ENCODE peak calls at places on chromosome 9, in seven cellular contexts. L is neural progenitor cell, I is PC-3, X is GM23248, O is HepG2, R is OCI-LY7, N is astrocyte. E is an unnamed sample.
A peak's percentile ranks its signal among the peaks of the same experiment; 100 is the strongest.

GRCh38 chr9:106697390-106697789 is 165.6 kb upstream of the ZNF462 start:
- DNase-seq in N (no peak), O (no peak), X (peak; percentile 7), I (no peak), L (no peak), R (no peak), E (no peak)

GRCh38 chr9:93304574-93305496 is 120.9 kb downstream of the WNK2 start:
- DNase-seq in X (peak; percentile 72), L (peak; percentile 81), N (peak; percentile 13), O (peak; percentile 72), R (peak; percentile 67), I (peak; percentile 50), E (peak; percentile 40)

GRCh38 chr9:32350682-32351081 is 33.8 kb upstream of the ACO1 start:
- DNase-seq in I (peak; percentile 62), O (peak; percentile 20), X (peak; percentile 22), N (peak; percentile 8), R (peak; percentile 18), L (no peak), E (peak; percentile 17)

GRCh38 chr9:33132249-33132772 is 34.8 kb downstream of the B4GALT1 start:
- DNase-seq in I (peak; percentile 68), X (peak; percentile 94), L (no peak), O (no peak), N (peak; percentile 85), R (no peak), E (peak; percentile 90)

GRCh38 chr9:84322830-84323229 is 17.7 kb downstream of the SLC28A3 start:
- DNase-seq in L (no peak), O (no peak), R (no peak), X (peak; percentile 47), I (peak; percentile 77), N (peak; percentile 20), E (peak; percentile 53)

GRCh38 chr9:93154293-93154903 is 20.3 kb upstream of the NINJ1 start:
- DNase-seq in N (no peak), L (peak; percentile 84), R (peak; percentile 71), O (peak; percentile 58), I (peak; percentile 57), X (peak; percentile 37), E (no peak)

GRCh38 chr9:2120926-2121689 is 106.0 kb downstream of the SMARCA2 start:
- DNase-seq in R (no peak), X (peak; percentile 56), I (peak; percentile 35), O (no peak), L (no peak), N (peak; percentile 41), E (peak; percentile 61)

GRCh38 chr9:447230-448025 is 232.8 kb downstream of the DOCK8 start:
- DNase-seq in X (peak; percentile 48), L (no peak), R (peak; percentile 4), N (peak; percentile 94), O (no peak), I (peak; percentile 90), E (peak; percentile 95)

GRCh38 chr9:126707083-126707482 is 93.4 kb downstream of the LMX1B start:
- DNase-seq in N (no peak), L (no peak), O (no peak), X (no peak), I (no peak), R (no peak), E (no peak)

GRCh38 chr9:130029591-130029990 is 13.4 kb downstream of the FNBP1 start:
- DNase-seq in N (no peak), X (no peak), L (no peak), O (no peak), I (no peak), R (no peak), E (no peak)

GRCh38 chr9:76394896-76395244 is 644 bp upstream of the RFK start:
- DNase-seq in L (peak; percentile 66), O (peak; percentile 93), N (no peak), I (peak; percentile 30), X (no peak), R (peak; percentile 72), E (no peak)

GRCh38 chr9:14868772-14869583 is 41.2 kb downstream of the FREM1 start:
- DNase-seq in O (peak; percentile 97), X (no peak), N (no peak), I (no peak), L (peak; percentile 17), R (no peak), E (peak; percentile 10)

GRCh38 chr9:107175039-107175438 is 108.0 kb upstream of the RAD23B start:
- DNase-seq in I (no peak), R (no peak), X (peak; percentile 80), O (no peak), L (no peak), N (no peak), E (no peak)

GRCh38 chr9:69397384-69398214 is 72.6 kb downstream of the ENTREP1 start:
- DNase-seq in I (peak; percentile 35), X (peak; percentile 61), L (no peak), O (no peak), N (peak; percentile 31), R (no peak), E (no peak)

GRCh38 chr9:125843646-125844045 is 96.5 kb downstream of the PBX3 start:
- DNase-seq in O (no peak), N (peak; percentile 45), I (no peak), L (peak; percentile 34), R (no peak), X (no peak), E (peak; percentile 70)

GRCh38 chr9:134854541-134854981 is 26.0 kb upstream of the FCN2 start:
- DNase-seq in X (no peak), N (no peak), O (no peak), I (no peak), L (no peak), R (no peak), E (no peak)

GRCh38 chr9:19788614-19789271 is at the start of gene SLC24A2:
- DNase-seq in O (no peak), I (no peak), L (peak; percentile 86), R (no peak), N (no peak), X (no peak), E (no peak)

GRCh38 chr9:35618854-35619799 is 914 bp upstream of the CD72 start:
- DNase-seq in X (no peak), I (no peak), R (peak; percentile 94), N (no peak), L (no peak), O (no peak), E (peak; percentile 51)

GRCh38 chr9:88533951-88534455 is 975 bp upstream of the NXNL2 start:
- DNase-seq in N (peak; percentile 55), R (no peak), O (no peak), X (peak; percentile 65), L (peak; percentile 38), I (peak; percentile 57), E (peak; percentile 32)

GRCh38 chr9:5321058-5321457 is 16.5 kb upstream of the RLN2 start:
- DNase-seq in I (peak; percentile 29), N (no peak), L (no peak), O (peak; percentile 1), R (peak; percentile 10), X (peak; percentile 5), E (no peak)

GRCh38 chr9:92455217-92455616 is 27.1 kb downstream of the ASPN start:
- DNase-seq in I (peak; percentile 33), O (peak; percentile 20), L (peak; percentile 8), R (peak; percentile 15), N (no peak), X (no peak), E (no peak)

GRCh38 chr9:137188490-137189296 is at the start of the genes ANAPC2 and SSNA1:
- DNase-seq in N (peak; percentile 78), X (peak; percentile 95), R (peak; percentile 98), O (peak; percentile 85), L (peak; percentile 98), I (peak; percentile 91), E (peak; percentile 95)
- H4K20me1 ChIP-seq in N (peaks cover 69% of the 10 kb centered on the region), X (no peaks in the 10 kb centered on the region), R (peaks cover 6% of the 10 kb centered on the region), O (no peaks in the 10 kb centered on the region), L (peaks cover 24% of the 10 kb centered on the region), I (peaks cover 11% of the 10 kb centered on the region), E (no peaks in the 10 kb centered on the region)

DNA sequence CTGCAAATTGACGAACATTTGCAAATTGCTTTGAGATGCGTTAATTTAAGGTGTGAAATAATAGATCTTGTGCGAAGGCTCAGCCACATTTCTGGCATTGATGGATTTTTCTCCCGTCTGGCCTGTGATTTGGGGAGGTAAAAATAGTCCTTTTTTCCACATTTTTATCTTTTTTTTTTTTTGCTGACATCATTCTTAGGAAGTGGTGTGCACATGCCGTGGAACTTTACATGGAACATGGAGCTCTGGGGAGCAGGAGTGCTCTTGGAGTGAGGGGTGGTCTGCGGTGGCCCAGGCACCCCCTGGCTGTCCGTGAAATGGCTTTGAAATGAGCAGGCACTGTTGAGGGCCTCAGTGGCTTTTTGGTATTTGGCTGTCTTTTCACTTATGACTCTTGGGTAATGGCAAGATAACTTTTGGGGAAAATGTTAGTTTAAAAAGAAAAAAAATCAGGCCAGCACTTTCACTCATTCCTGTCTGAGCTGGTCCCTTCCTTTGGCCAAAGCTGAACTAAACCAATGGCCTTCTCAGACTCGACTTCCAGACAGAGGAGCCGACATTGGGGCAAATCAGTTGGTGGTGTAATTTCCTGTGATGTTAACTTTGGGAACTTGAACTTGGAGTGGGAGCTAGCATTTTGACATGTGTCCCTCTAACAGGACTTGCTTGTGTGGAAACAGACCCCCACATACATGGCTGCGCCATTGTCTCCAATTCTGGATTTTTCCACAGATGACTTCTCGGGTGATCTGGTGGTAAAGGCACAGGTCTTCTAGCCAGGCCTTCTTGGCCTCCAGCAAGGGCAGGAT is 4.2 kb downstream of the NEK6 start:
- DNase-seq in X (peak; percentile 65), N (peak; percentile 80), R (no peak), O (no peak), I (no peak), L (no peak), E (peak; percentile 83)
- H4K20me1 ChIP-seq in X (no peaks in the 10 kb centered on the region), N (peaks cover 62% of the 10 kb centered on the region), R (peaks cover 8% of the 10 kb centered on the region), O (peaks cover 51% of the 10 kb centered on the region), I (peaks cover 29% of the 10 kb centered on the region), L (peaks cover 43% of the 10 kb centered on the region), E (no peaks in the 10 kb centered on the region)

DNA sequence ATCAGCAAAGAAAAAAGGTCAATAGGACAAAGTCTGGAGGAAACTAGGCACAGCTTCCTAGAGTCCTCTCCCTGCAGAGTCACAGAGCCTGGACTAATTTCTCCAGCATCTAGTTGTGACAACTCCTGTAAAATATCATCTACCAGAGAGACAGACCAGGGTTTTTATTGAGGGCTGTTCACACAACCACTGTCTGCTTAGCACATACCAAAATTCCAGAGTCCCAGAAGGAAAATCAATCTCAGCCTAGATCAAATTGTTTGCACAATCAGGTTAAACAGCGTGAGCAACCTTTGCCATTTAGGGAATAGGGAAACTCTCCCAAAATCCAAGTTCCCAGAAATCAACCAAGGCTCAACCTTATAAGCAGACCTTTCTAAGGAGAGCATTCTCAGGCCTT is 190.3 kb downstream of the SYK start:
- DNase-seq in R (no peak), N (peak; percentile 33), I (peak; percentile 58), O (peak; percentile 5), X (peak; percentile 36), L (no peak), E (peak; percentile 50)
- H4K20me1 ChIP-seq in R (no peaks in the 10 kb centered on the region), N (no peaks in the 10 kb centered on the region), I (no peaks in the 10 kb centered on the region), O (no peaks in the 10 kb centered on the region), X (no peaks in the 10 kb centered on the region), L (no peaks in the 10 kb centered on the region), E (no peaks in the 10 kb centered on the region)

DNA sequence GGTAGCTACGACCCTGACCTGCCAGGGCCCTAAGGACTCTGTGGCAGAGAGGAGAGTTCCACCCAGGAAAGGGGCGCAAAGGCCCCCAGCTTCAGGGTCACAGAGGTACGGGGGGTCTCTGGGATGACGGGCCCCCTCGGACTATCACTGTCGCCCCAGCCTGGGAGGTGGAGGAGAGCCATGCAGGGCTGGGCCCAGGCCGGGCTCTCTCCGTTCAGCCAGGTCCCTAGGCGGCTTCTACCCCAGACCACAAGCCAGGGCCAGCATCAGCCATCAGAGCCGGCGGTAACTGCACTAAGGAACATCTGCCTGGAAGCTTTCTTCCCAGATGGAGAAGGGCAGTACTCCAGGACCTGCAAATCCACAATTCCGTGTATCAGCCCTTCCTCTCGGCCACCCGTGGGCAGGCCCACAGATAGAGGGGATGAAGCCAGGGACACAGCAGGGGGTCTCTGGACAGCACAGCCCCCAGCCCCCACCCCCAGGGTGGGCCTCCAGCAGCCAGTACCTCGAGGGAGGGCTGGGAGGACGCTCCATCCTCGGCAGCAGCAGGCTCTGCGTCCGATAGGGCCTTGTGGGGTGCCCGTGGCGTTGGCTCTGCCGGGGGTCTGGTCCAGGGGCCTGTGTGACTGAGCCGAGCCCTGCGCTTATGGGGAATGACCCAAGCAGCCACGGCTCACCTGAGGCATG is 38.4 kb downstream of the NACC2 start:
- DNase-seq in X (no peak), R (no peak), O (no peak), I (no peak), N (no peak), L (no peak), E (no peak)
- H4K20me1 ChIP-seq in X (no peaks in the 10 kb centered on the region), R (no peaks in the 10 kb centered on the region), O (peaks cover 37% of the 10 kb centered on the region), I (no peaks in the 10 kb centered on the region), N (peaks cover 86% of the 10 kb centered on the region), L (peaks cover 40% of the 10 kb centered on the region), E (no peaks in the 10 kb centered on the region)

E was measured in fibroblast of lung.